ENCODE peak calls at places on chromosomes 3 and 15, in eight cellular contexts. N, H, K, Z, E, C, S and D are unnamed samples.

GRCh38 chr15:29968099-29968892 is 114.5 kb upstream of the GOLGA8J start:
- DNase-seq in E (no peak), S (peak; percentile 56), K (peak; percentile 82), Z (no peak), H (peak; percentile 32), C (no peak), N (no peak), D (no peak)

GRCh38 chr3:71546781-71547180 is 36.7 kb downstream of the FOXP1 start:
- DNase-seq in C (no peak), S (no peak), K (no peak), E (no peak), H (no peak), Z (no peak), N (no peak), D (no peak)

GRCh38 chr3:13607821-13608620 is 59.1 kb downstream of the FBLN2 start:
- DNase-seq in E (no peak), N (no peak), H (no peak), K (no peak), C (no peak), Z (no peak), S (no peak), D (peak; percentile 54)

GRCh38 chr3:98259707-98260106 is 4.3 kb upstream of the OR5H6 start:
- DNase-seq in E (no peak), Z (peak; percentile 28), S (no peak), N (no peak), C (no peak), H (no peak), K (peak; percentile 77), D (no peak)

GRCh38 chr3:162111861-162112260 is 615.3 kb downstream of the OTOL1 start:
- DNase-seq in C (no peak), S (no peak), H (no peak), Z (no peak), E (no peak), N (no peak), K (no peak), D (no peak)

GRCh38 chr15:38886315-38887163 is 321.9 kb upstream of the RASGRP1 start:
- DNase-seq in H (no peak), N (no peak), C (no peak), E (no peak), S (no peak), Z (peak; percentile 39), K (no peak), D (no peak)

GRCh38 chr15:101521563-101521962 is 32.1 kb upstream of the PCSK6 start:
- DNase-seq in H (no peak), K (no peak), E (no peak), Z (no peak), N (no peak), C (no peak), S (no peak), D (no peak)

GRCh38 chr3:11220230-11220629 is 52.0 kb upstream of the ATG7 start:
- DNase-seq in K (peak; percentile 63), S (no peak), E (no peak), H (no peak), Z (no peak), C (no peak), N (no peak), D (no peak)

GRCh38 chr3:138078096-138078495 is 37.3 kb downstream of the DZIP1L start:
- DNase-seq in Z (peak; percentile 52), C (no peak), H (no peak), K (no peak), S (no peak), N (no peak), E (no peak), D (no peak)

GRCh38 chr15:52256930-52257733 is 38.5 kb downstream of the MYO5C start:
- DNase-seq in H (no peak), S (no peak), E (no peak), Z (no peak), C (no peak), K (peak; percentile 61), N (no peak), D (no peak)

GRCh38 chr3:43971486-43971885 is 270.2 kb upstream of the TOPAZ1 start:
- DNase-seq in N (no peak), E (no peak), Z (no peak), C (no peak), S (no peak), H (no peak), K (no peak), D (no peak)

GRCh38 chr15:41102854-41103253 is 13.2 kb downstream of the INO80 start:
- DNase-seq in H (no peak), E (no peak), Z (no peak), C (no peak), S (no peak), N (no peak), K (no peak), D (no peak)

GRCh38 chr3:180912304-180913226 is at the start of gene FXR1:
- DNase-seq in N (peak; percentile 91), K (peak; percentile 99), Z (peak; percentile 91), E (peak; percentile 82), C (peak; percentile 93), S (peak; percentile 92), H (peak; percentile 92), D (peak; percentile 91)

GRCh38 chr3:123757281-123757940 is 126.7 kb downstream of the MYLK start:
- DNase-seq in E (no peak), S (peak; percentile 64), N (no peak), C (no peak), K (no peak), Z (peak; percentile 85), H (no peak), D (peak; percentile 82)

GRCh38 chr3:107846282-107846852 is 244.5 kb downstream of the CD47 start:
- DNase-seq in N (peak; percentile 16), Z (peak; percentile 8), C (peak; percentile 85), H (no peak), E (no peak), K (peak; percentile 94), S (peak; percentile 59), D (peak; percentile 68)

GRCh38 chr3:45491344-45491743 is 103.0 kb downstream of the LARS2 start:
- DNase-seq in H (no peak), K (no peak), Z (no peak), C (no peak), S (no peak), E (no peak), N (no peak), D (no peak)

GRCh38 chr3:174498638-174499037 is 360.5 kb upstream of the NAALADL2 start:
- DNase-seq in S (no peak), Z (no peak), N (no peak), H (no peak), C (no peak), E (no peak), K (no peak), D (no peak)

GRCh38 chr3:11631822-11632221 is 11.9 kb downstream of the VGLL4 start:
- DNase-seq in S (no peak), Z (no peak), H (no peak), C (no peak), E (no peak), K (no peak), N (no peak), D (no peak)

GRCh38 chr3:122246214-122246613 is 62.7 kb downstream of the CASR start:
- DNase-seq in H (no peak), E (no peak), N (no peak), Z (no peak), K (no peak), S (no peak), C (no peak), D (no peak)

GRCh38 chr15:73901126-73901810 is 25.0 kb upstream of the LOXL1 start:
- DNase-seq in Z (no peak), E (no peak), C (no peak), K (no peak), N (no peak), S (no peak), H (no peak), D (no peak)

GRCh38 chr3:48598323-48599076 is 3.4 kb upstream of the COL7A1 start:
- DNase-seq in H (no peak), K (no peak), Z (no peak), E (no peak), S (no peak), N (no peak), C (no peak), D (no peak)

GRCh38 chr3:44092497-44092896 is 149.2 kb upstream of the TOPAZ1 start:
- DNase-seq in N (no peak), K (no peak), C (no peak), S (no peak), H (no peak), E (no peak), Z (no peak), D (no peak)

GRCh38 chr3:187955076-187955952 is 198.6 kb upstream of the LPP start:
- DNase-seq in K (no peak), Z (peak; percentile 55), N (no peak), H (no peak), S (no peak), C (peak; percentile 63), E (no peak), D (peak; percentile 68)

GRCh38 chr3:100956276-100956675 is 36.9 kb downstream of the ABI3BP start:
- DNase-seq in H (no peak), K (no peak), N (no peak), E (no peak), Z (no peak), S (no peak), C (no peak), D (no peak)

GRCh38 chr15:74552761-74553441 is 11.9 kb downstream of the ARID3B start:
- DNase-seq in C (no peak), N (no peak), H (no peak), S (no peak), Z (no peak), K (no peak), E (no peak), D (no peak)

GRCh38 chr3:46076606-46077005 is 49.3 kb upstream of the XCR1 start:
- DNase-seq in C (no peak), S (no peak), Z (no peak), E (no peak), N (no peak), H (no peak), K (no peak), D (no peak)

GRCh38 chr3:158404319-158404718 is 166.7 kb upstream of the MLF1 start:
- DNase-seq in H (no peak), S (no peak), K (no peak), Z (no peak), N (no peak), E (no peak), C (no peak), D (no peak)

GRCh38 chr15:72078887-72079286 is 39.1 kb downstream of the MYO9A start:
- DNase-seq in H (no peak), N (no peak), E (no peak), S (no peak), K (no peak), C (no peak), Z (no peak), D (no peak)

GRCh38 chr3:127005864-127006500 is 23.1 kb downstream of the PLXNA1 start:
- DNase-seq in Z (no peak), H (no peak), N (no peak), E (no peak), C (no peak), S (no peak), K (no peak), D (no peak)

GRCh38 chr15:32030795-32031194 is 480 bp downstream of the CHRNA7 start:
- DNase-seq in N (no peak), H (no peak), K (peak; percentile 77), E (no peak), Z (no peak), S (no peak), C (no peak), D (no peak)

GRCh38 chr15:40847225-40847961 is 3.5 kb downstream of the SPINT1 start:
- DNase-seq in Z (peak; percentile 65), K (peak; percentile 79), H (peak; percentile 4), C (peak; percentile 67), S (peak; percentile 18), N (no peak), E (no peak), D (no peak)

GRCh38 chr3:181316481-181316880 is 326.9 kb upstream of the DNAJC19 start:
- DNase-seq in C (no peak), K (peak; percentile 63), Z (peak; percentile 24), H (no peak), E (no peak), N (no peak), S (no peak), D (no peak)